ENCODE peak calls at places on chromosomes 5 and 9, in seven cellular contexts. L is CD8-positive, alpha-beta memory T cell; F is fibroblast of mammary gland; I is neuronal stem cell; W is mammary epithelial cell; N is effector memory CD4-positive, alpha-beta T cell; T is foreskin fibroblast. B is an unnamed sample.

GRCh38 chr5:16417392-16418074 is 48.1 kb downstream of the ZNF622 start:
- DNase-seq in I (no peak), F (no peak), T (no peak), W (no peak), N (no peak), L (no peak), B (no peak)

GRCh38 chr9:104860280-104860679 is 67.7 kb downstream of the ABCA1 start:
- DNase-seq in N (no peak), W (no peak), T (no peak), F (no peak), L (no peak), I (no peak), B (no peak)

GRCh38 chr5:168030911-168031310 is 260.5 kb upstream of the WWC1 start:
- DNase-seq in W (no peak), L (no peak), I (no peak), T (no peak), F (no peak), N (no peak), B (no peak)

GRCh38 chr5:151062405-151063135 is 18.3 kb downstream of the TNIP1 start:
- DNase-seq in I (no peak), W (no peak), T (peak; percentile 15), F (no peak), L (no peak), N (no peak), B (no peak)

GRCh38 chr5:35924122-35924949 is 14.1 kb downstream of the CAPSL start:
- DNase-seq in L (no peak), I (no peak), F (peak; percentile 87), N (no peak), W (peak; percentile 79), T (peak; percentile 73), B (peak; percentile 91)

GRCh38 chr9:17401858-17402257 is 177.0 kb upstream of the SH3GL2 start:
- DNase-seq in L (no peak), I (no peak), T (no peak), W (peak; percentile 22), F (no peak), N (no peak), B (no peak)

GRCh38 chr5:103541114-103541513 is 21.5 kb downstream of the NUDT12 start:
- DNase-seq in W (no peak), L (no peak), N (no peak), F (no peak), T (no peak), I (no peak), B (no peak)

GRCh38 chr5:145939532-145940065 is 3.2 kb downstream of the SH3RF2 start:
- DNase-seq in I (no peak), L (no peak), F (no peak), T (no peak), W (no peak), N (no peak), B (no peak)

GRCh38 chr9:121883281-121884056 is 209.6 kb downstream of the TTLL11 start:
- DNase-seq in I (no peak), T (no peak), L (no peak), N (no peak), F (peak; percentile 45), W (no peak), B (no peak)

GRCh38 chr5:134249469-134250379 is 23.9 kb upstream of the PPP2CA start:
- DNase-seq in W (no peak), I (no peak), F (peak; percentile 72), N (no peak), T (peak; percentile 75), L (no peak), B (no peak)

GRCh38 chr9:98811051-98811650 is 3.7 kb downstream of the GALNT12 start:
- DNase-seq in F (peak; percentile 98), N (no peak), W (peak; percentile 88), L (no peak), T (peak; percentile 93), I (no peak), B (peak; percentile 48)

GRCh38 chr9:102867488-102867887 is 127.6 kb upstream of the CYLC2 start:
- DNase-seq in N (no peak), F (peak; percentile 50), T (no peak), W (peak; percentile 2), L (no peak), I (no peak), B (no peak)

DNA sequence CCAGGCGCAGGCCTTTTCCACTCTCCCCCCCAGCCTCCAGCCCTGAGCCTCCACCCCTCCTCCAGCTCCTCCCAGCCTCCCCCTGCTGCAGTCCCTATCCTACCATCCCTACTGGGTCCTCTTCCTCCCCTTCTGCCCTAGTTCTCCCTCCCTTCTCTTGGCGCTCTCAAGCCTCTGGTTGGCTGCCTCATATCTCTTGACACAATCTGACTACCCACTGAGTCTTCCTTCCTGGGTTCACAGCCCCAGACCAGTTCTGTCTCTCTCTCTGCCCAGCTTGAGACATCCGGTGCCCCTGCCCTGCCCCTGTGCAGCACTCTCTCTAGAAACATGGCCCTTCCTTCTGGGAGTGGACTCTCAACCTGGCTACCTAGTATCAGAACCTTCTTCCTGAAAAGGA is 76.2 kb downstream of the TSPAN17 start:
- DNase-seq in T (no peak), W (no peak), L (peak; percentile 14), N (no peak), F (no peak), I (no peak), B (no peak)
- H3K4me3 ChIP-seq in T (no peak overlapping the region), W (no peak overlapping the region), L (no peak overlapping the region), N (no peak overlapping the region), F (no peak overlapping the region), I (no peak overlapping the region), B (no peak overlapping the region)

DNA sequence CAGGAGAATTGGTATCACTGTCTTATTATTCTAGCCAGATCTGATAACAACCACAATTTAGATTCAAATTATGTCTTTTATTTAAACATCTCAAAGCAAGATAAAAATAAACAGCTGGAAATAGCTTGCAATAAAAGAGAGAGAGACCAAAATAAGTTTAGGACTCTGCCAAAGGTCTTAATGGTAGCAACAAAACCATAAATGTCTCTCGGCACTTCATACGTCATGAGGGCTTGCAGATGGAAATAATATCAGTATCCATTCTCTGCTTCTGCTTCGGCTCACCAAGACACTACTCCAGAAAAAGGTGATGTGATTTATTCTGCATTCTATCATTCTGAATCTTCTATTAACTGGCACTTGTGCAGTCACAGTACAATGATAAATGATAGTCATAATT is 56.2 kb downstream of the EBF1 start:
- DNase-seq in F (no peak), T (no peak), L (no peak), I (no peak), W (no peak), N (no peak), B (no peak)
- H3K4me3 ChIP-seq in F (no peak overlapping the region), T (no peak overlapping the region), L (no peak overlapping the region), I (no peak overlapping the region), W (no peak overlapping the region), N (no peak overlapping the region), B (no peak overlapping the region)

GRCh38 chr5:175519006-175519405 is 40.6 kb downstream of the SFXN1 start:
- DNase-seq in L (no peak), F (no peak), W (no peak), N (no peak), I (no peak), T (no peak), B (no peak)

GRCh38 chr5:175517824-175518450 is 39.6 kb downstream of the SFXN1 start:
- DNase-seq in T (no peak), I (no peak), L (peak; percentile 4), N (peak; percentile 11), F (peak; percentile 71), W (peak; percentile 73), B (peak; percentile 63)

GRCh38 chr5:175520321-175520720 is 42.0 kb downstream of the SFXN1 start:
- DNase-seq in F (no peak), I (no peak), T (no peak), N (no peak), L (no peak), W (no peak), B (no peak)

GRCh38 chr5:175513726-175514125 is 35.4 kb downstream of the SFXN1 start:
- DNase-seq in W (no peak), F (no peak), I (no peak), T (no peak), N (no peak), L (no peak), B (no peak)

DNA sequence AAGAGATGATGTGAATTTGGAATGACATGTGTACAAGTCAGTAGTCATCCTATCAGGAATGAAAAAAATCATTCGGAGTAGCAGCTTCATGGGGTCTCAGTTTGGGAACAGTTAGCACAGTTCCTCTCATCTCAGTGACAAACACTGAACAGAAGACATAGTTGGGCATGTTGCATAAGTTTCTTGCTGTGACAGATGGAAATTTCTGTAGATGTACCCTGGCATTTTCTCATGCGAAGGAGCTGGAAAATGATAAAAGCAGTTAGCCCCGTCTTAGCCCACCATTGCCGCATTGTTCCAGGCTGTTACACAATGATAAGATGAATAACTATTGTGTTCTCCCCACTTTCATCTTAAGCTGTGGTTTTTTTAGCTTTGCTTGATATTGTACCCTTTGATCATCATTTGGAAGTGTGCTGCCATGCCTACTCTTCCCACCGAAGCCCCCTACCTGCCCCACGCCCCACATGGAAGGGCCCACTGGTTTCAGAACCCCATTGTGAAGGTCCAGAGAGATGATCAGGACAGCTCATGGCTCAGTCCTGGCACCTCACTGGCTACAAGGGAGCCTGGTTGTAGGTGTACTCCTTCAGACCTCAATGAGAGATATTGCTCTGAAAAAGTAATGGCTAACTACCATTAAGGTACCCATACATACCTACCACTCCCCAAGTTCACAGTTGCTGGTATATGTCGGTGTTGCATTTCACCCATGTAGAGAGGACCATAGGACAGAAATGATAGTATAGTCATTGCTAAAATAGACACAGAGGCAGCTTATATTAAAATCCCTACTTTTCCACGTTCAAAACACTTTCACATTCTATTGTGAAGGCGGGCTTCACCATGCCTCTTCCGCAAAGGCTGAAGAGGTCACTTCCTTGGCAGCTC is 38.8 kb downstream of the SFXN1 start:
- DNase-seq in F (no peak), I (no peak), N (no peak), T (no peak), W (no peak), L (no peak), B (no peak)
- H3K4me3 ChIP-seq in F (no peak overlapping the region), I (no peak overlapping the region), N (no peak overlapping the region), T (no peak overlapping the region), W (no peak overlapping the region), L (no peak overlapping the region), B (no peak overlapping the region)

DNA sequence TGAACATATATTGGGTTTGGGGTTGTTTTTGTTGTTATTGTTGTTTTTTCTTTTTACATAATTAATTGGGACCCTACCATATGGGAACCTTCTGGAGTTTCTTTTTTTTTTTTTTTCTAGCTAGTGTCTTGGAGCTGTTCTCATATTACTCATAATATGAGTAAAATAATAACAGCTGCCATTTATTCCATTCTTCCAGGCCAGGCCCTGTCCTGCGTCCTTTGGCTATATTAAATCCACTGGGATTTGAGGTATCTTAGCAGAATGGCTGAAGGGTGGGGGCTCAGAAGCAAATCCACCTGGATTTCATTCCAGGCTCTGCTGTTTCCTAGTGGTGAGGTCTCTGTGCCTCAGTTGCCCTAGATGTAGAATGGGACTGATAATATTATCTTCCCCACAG is 47.2 kb upstream of the RPL26L1 start:
- DNase-seq in F (peak; percentile 53), N (no peak), I (no peak), T (no peak), L (no peak), W (no peak), B (no peak)
- H3K4me3 ChIP-seq in F (no peak overlapping the region), N (no peak overlapping the region), I (no peak overlapping the region), T (no peak overlapping the region), L (no peak overlapping the region), W (no peak overlapping the region), B (no peak overlapping the region)

B was measured in AG09309.